ENCODE peak calls at places on chromosomes 3 and 15, in seven cellular contexts. E is NCI-H774, X is mesendoderm, N is AG08395, K is hepatocyte, H is upper lobe of left lung, W is PC-3. D is an unnamed sample.

GRCh38 chr15:96870510-96871039 is 540.1 kb downstream of the NR2F2 start:
- DNase-seq in E (no peak), X (no peak), N (no peak), K (no peak), H (no peak), W (no peak), D (no peak)

GRCh38 chr15:38531509-38531908 is 33.1 kb downstream of the RASGRP1 start:
- DNase-seq in E (no peak), X (no peak), N (peak), K (no peak), H (no peak), W (peak), D (peak)

GRCh38 chr15:35519536-35520149 is 26.3 kb downstream of the DPH6 start:
- DNase-seq in E (peak), X (peak), N (peak), K (peak), H (no peak), W (peak), D (peak)

GRCh38 chr3:61858054-61858453 is 296.7 kb downstream of the PTPRG start:
- DNase-seq in E (no peak), X (no peak), N (peak), K (no peak), H (no peak), W (peak), D (no peak)

GRCh38 chr15:57861039-57861638 is 154.6 kb downstream of the POLR2M start:
- DNase-seq in E (peak), X (peak), N (peak), K (peak), H (no peak), W (peak), D (peak)

GRCh38 chr15:43230640-43231115 is 9.9 kb upstream of the EPB42 start:
- DNase-seq in E (no peak), X (peak), N (peak), K (no peak), H (no peak), W (no peak), D (no peak)

GRCh38 chr3:172085557-172085895 is 46.1 kb downstream of the FNDC3B start:
- DNase-seq in E (no peak), X (no peak), N (no peak), K (no peak), H (no peak), W (no peak), D (no peak)

GRCh38 chr3:64266065-64266874 is 41.0 kb upstream of the PRICKLE2 start:
- DNase-seq in E (no peak), X (no peak), N (peak), K (peak), H (no peak), W (peak), D (no peak)

GRCh38 chr3:116348216-116348615 is 97.1 kb downstream of the LSAMP start:
- DNase-seq in E (no peak), X (no peak), N (no peak), K (no peak), H (no peak), W (no peak), D (no peak)

GRCh38 chr15:51386029-51386428 is 44.6 kb downstream of the GLDN start:
- DNase-seq in E (no peak), X (no peak), N (no peak), K (no peak), H (no peak), W (no peak), D (no peak)

GRCh38 chr15:72116680-72117447 is 1.1 kb downstream of the MYO9A start:
- DNase-seq in E (no peak), X (peak), N (peak), K (peak), H (no peak), W (peak), D (peak)

GRCh38 chr3:120473389-120473788 is 22.6 kb upstream of the FSTL1 start:
- DNase-seq in E (no peak), X (no peak), N (no peak), K (no peak), H (no peak), W (no peak), D (no peak)

GRCh38 chr15:60326343-60326742 is 71.4 kb downstream of the ANXA2 start:
- DNase-seq in E (no peak), X (no peak), N (no peak), K (no peak), H (no peak), W (no peak), D (no peak)

GRCh38 chr15:47484119-47484518 is 233.2 kb upstream of the SEMA6D start:
- DNase-seq in E (no peak), X (peak), N (no peak), K (no peak), H (no peak), W (no peak), D (no peak)

GRCh38 chr3:54713031-54713430 is 214.8 kb downstream of the LRTM1 start:
- DNase-seq in E (no peak), X (no peak), N (no peak), K (no peak), H (no peak), W (no peak), D (no peak)

GRCh38 chr3:119236756-119237155 is 3.9 kb downstream of the B4GALT4 start:
- DNase-seq in E (no peak), X (no peak), N (no peak), K (no peak), H (no peak), W (no peak), D (no peak)

GRCh38 chr3:100850721-100851120 is 141.4 kb downstream of the TFG start:
- DNase-seq in E (no peak), X (no peak), N (no peak), K (no peak), H (no peak), W (peak), D (no peak)

GRCh38 chr15:69848551-69849231 is 249.0 kb downstream of the TLE3 start:
- DNase-seq in E (no peak), X (no peak), N (peak), K (no peak), H (no peak), W (peak), D (no peak)

GRCh38 chr3:133955892-133956291 is 60.2 kb upstream of the RAB6B start:
- DNase-seq in E (no peak), X (no peak), N (no peak), K (peak), H (no peak), W (no peak), D (no peak)

GRCh38 chr3:13822042-13822441 is 57.8 kb downstream of the WNT7A start:
- DNase-seq in E (no peak), X (no peak), N (no peak), K (no peak), H (no peak), W (peak), D (no peak)

D was measured in HT-29.